ENCODE peak calls at places on chromosomes 5 and 9, in eight cellular contexts. A, L, M, P, W, D, S and J are unnamed samples.
A peak's percentile ranks its signal among the peaks of the same experiment; 100 is the strongest.

GRCh38 chr9:4986291-4986690 is 1.2 kb downstream of the JAK2 start:
- DNase-seq in W (no peak), P (no peak), A (no peak), S (no peak), M (no peak), L (peak; percentile 57), D (no peak), J (no peak)

GRCh38 chr5:100794218-100794617 is 108.9 kb downstream of the ST8SIA4 start:
- DNase-seq in L (no peak), M (no peak), W (no peak), D (no peak), S (no peak), A (no peak), P (no peak), J (no peak)

GRCh38 chr5:97192580-97193421 is 9.8 kb upstream of the RIOK2 start:
- DNase-seq in M (no peak), S (no peak), W (no peak), P (no peak), L (peak; percentile 9), A (no peak), D (no peak), J (peak; percentile 4)

GRCh38 chr9:97500765-97501176 is 695 bp upstream of the TMOD1 start:
- DNase-seq in D (no peak), S (no peak), W (no peak), P (no peak), A (no peak), L (no peak), M (no peak), J (no peak)

GRCh38 chr5:34001231-34001935 is 6.5 kb downstream of the AMACR start:
- DNase-seq in S (no peak), M (peak; percentile 13), W (no peak), L (peak; percentile 67), A (no peak), D (no peak), P (no peak), J (no peak)

GRCh38 chr9:101580076-101580475 is 14.7 kb downstream of the PPP3R2 start:
- DNase-seq in W (no peak), P (no peak), S (no peak), D (no peak), M (no peak), A (no peak), L (no peak), J (no peak)

GRCh38 chr9:93257808-93258331 is 73.9 kb downstream of the WNK2 start:
- DNase-seq in D (no peak), S (no peak), M (no peak), L (no peak), W (peak; percentile 18), P (no peak), A (no peak), J (no peak)

GRCh38 chr5:177356756-177357458 is 817 bp upstream of the RGS14 start:
- DNase-seq in L (no peak), W (no peak), P (no peak), M (no peak), D (no peak), S (no peak), A (no peak), J (no peak)

GRCh38 chr5:138438724-138439536 is at the start of gene REEP2:
- DNase-seq in A (no peak), S (peak; percentile 41), M (no peak), D (no peak), W (peak; percentile 97), L (peak; percentile 46), P (peak; percentile 71), J (no peak)

GRCh38 chr5:56319281-56320242 is 86.4 kb upstream of the ANKRD55 start:
- DNase-seq in W (no peak), A (no peak), M (no peak), D (peak; percentile 29), S (no peak), P (peak; percentile 69), L (peak; percentile 29), J (peak; percentile 78)

GRCh38 chr9:90343360-90343759 is 299.3 kb downstream of the DIRAS2 start:
- DNase-seq in S (no peak), W (no peak), D (no peak), P (no peak), M (no peak), A (no peak), L (peak; percentile 8), J (no peak)

GRCh38 chr9:109996936-109997580 is 210.9 kb downstream of the C9orf152 start:
- DNase-seq in P (no peak), L (no peak), D (no peak), S (no peak), W (no peak), A (no peak), M (no peak), J (no peak)

GRCh38 chr9:80866576-80867227 is 822.6 kb downstream of the TLE1 start:
- DNase-seq in P (no peak), M (no peak), A (no peak), L (peak; percentile 29), S (no peak), D (no peak), W (no peak), J (no peak)

GRCh38 chr5:66661149-66661548 is 65.0 kb downstream of the MAST4 start:
- DNase-seq in P (peak; percentile 57), M (no peak), A (no peak), W (no peak), L (peak; percentile 90), D (no peak), S (no peak), J (no peak)

GRCh38 chr5:54383225-54383624 is 72.3 kb upstream of the HSPB3 start:
- DNase-seq in P (no peak), A (no peak), D (no peak), S (no peak), M (no peak), L (no peak), W (no peak), J (no peak)

GRCh38 chr9:99489043-99489378 is 266.9 kb downstream of the SEC61B start:
- DNase-seq in L (peak; percentile 32), M (no peak), W (no peak), D (peak; percentile 16), S (no peak), A (no peak), P (no peak), J (peak; percentile 52)

GRCh38 chr5:34685485-34686197 is 29.5 kb downstream of the RAI14 start:
- DNase-seq in D (no peak), S (no peak), W (peak; percentile 42), L (peak; percentile 76), A (no peak), M (no peak), P (no peak), J (peak; percentile 71)

GRCh38 chr5:65943771-65944170 is 17.4 kb downstream of the ERBIN start:
- DNase-seq in L (no peak), W (no peak), D (no peak), S (no peak), P (no peak), M (no peak), A (no peak), J (no peak)

GRCh38 chr9:136346157-136346481 is 17.4 kb downstream of the DNLZ start:
- DNase-seq in W (no peak), P (no peak), D (no peak), M (no peak), L (no peak), S (no peak), A (no peak), J (no peak)

GRCh38 chr5:158154226-158155005 is 295.5 kb upstream of the CLINT1 start:
- DNase-seq in P (no peak), S (no peak), L (peak; percentile 75), W (no peak), D (no peak), M (no peak), A (no peak), J (peak; percentile 96)

GRCh38 chr5:78927657-78928282 is 57.3 kb downstream of the ARSB start:
- DNase-seq in L (peak; percentile 96), A (peak; percentile 48), D (no peak), S (no peak), W (peak; percentile 12), P (no peak), M (no peak), J (no peak)

GRCh38 chr5:128378636-128379035 is 159.4 kb downstream of the FBN2 start:
- DNase-seq in M (no peak), W (no peak), L (peak; percentile 29), D (no peak), P (no peak), S (no peak), A (no peak), J (no peak)

DNA sequence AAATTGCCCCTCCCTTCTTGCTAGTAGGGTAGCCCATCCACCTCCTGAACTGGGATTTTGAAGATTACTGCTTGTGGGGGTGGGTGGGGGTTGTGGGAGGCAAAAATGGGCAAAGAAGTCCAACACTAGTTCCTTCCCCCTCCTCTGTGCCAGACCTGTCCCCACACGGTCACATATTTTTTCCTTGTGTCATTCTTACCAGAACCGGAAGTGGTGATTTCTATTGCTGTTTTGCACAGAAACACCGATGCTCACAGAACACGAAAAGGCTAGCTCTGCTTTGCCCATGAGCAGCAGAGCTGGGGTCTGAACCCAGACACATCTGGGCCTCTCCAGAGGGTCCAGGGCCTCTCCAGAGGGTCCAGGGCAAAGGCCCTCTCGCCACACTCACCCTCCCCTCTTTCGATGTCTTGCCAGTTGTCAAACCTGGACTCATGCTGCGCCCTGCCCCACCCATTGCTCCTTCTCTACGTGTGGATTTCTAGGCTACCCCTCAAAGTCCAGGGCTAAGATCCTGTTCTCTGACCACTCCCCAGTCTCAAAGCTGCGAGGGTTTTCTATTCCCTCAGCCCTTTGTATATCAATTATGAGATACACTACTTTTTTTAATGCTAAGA is 264.4 kb upstream of the MSX2 start:
- DNase-seq in A (no peak), L (no peak), W (no peak), M (no peak), P (no peak), D (no peak), S (no peak), J (no peak)
- H3K4me3 ChIP-seq in A (no peak overlapping the region), L (no peak overlapping the region), W (no peak overlapping the region), M (no peak overlapping the region), P (no peak overlapping the region), D (no peak overlapping the region), S (no peak overlapping the region), J (no peak overlapping the region)

DNA sequence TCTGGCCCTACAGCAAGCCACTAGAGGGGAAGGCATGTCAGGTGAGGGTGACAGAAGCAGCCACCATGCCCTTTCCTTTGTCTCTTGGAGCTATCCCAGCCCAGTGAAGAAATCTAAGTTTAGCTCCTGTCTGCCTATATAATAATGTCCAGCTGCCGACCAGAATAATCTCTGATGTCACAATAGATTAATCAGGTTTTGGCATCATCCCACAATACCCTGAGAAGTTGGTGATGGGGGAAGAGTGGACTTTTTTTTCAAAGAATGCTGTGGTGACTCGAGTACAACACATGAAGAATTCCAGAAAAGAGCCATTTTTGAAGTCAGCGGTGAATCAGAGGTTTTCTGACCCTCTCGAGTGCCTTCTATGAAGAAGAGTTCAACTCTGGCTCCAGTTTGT is 1.7 kb upstream of the TSLP start:
- DNase-seq in L (peak; percentile 51), W (no peak), M (no peak), A (no peak), D (peak; percentile 59), P (no peak), S (no peak), J (peak; percentile 84)
- H3K4me3 ChIP-seq in L (peak overlapping the region; percentile 30), W (peak overlapping the region; percentile 51), M (no peak overlapping the region), A (no peak overlapping the region), D (no peak overlapping the region), P (peak overlapping the region; percentile 38), S (no peak overlapping the region), J (no peak overlapping the region)

GRCh38 chr5:85375525-85375924 is 990.8 kb upstream of the EDIL3 start:
- DNase-seq in P (no peak), L (no peak), W (no peak), D (no peak), M (no peak), S (no peak), A (no peak), J (no peak)
- H3K4me3 ChIP-seq in P (no peak overlapping the region), L (no peak overlapping the region), W (no peak overlapping the region), D (no peak overlapping the region), M (no peak overlapping the region), S (no peak overlapping the region), A (no peak overlapping the region), J (no peak overlapping the region)

GRCh38 chr5:174410716-174411512 is 313.5 kb upstream of the MSX2 start:
- DNase-seq in D (no peak), S (no peak), L (no peak), M (no peak), A (no peak), W (no peak), P (no peak), J (no peak)
- H3K4me3 ChIP-seq in D (no peak overlapping the region), S (no peak overlapping the region), L (no peak overlapping the region), M (no peak overlapping the region), A (no peak overlapping the region), W (no peak overlapping the region), P (no peak overlapping the region), J (no peak overlapping the region)